ENCODE peak calls at places on chromosomes 16 and 17, in nine cellular contexts. I is heart right ventricle, V is A549, Q is cardiac muscle cell, R is psoas muscle, N is HepG2, B is colonic mucosa, C is right lobe of liver, S is thoracic aorta. X is an unnamed sample.

GRCh38 chr17:56751145-56751743 is 82.5 kb downstream of the C17orf67 start:
- DNase-seq in V (no peak), S (no peak), I (no peak), C (no peak), Q (no peak), N (no peak), R (no peak), B (no peak), X (no peak)

GRCh38 chr16:23015580-23015979 is 133.7 kb downstream of the USP31 start:
- DNase-seq in S (no peak), C (no peak), I (no peak), R (no peak), Q (no peak), B (no peak), V (no peak), N (no peak), X (no peak)

GRCh38 chr16:73025111-73025505 is 22.8 kb downstream of the ZFHX3 start:
- DNase-seq in Q (peak; percentile 25), S (no peak), I (peak; percentile 55), V (no peak), R (no peak), B (no peak), N (no peak), C (no peak), X (no peak)

GRCh38 chr17:4365628-4366311 is 705 bp downstream of the UBE2G1 start:
- DNase-seq in B (peak; percentile 40), Q (peak; percentile 20), N (no peak), C (peak; percentile 60), V (peak; percentile 35), S (no peak), R (peak; percentile 74), I (peak; percentile 32), X (peak; percentile 29)

GRCh38 chr16:57628008-57628781 is at the start of gene ADGRG1:
- DNase-seq in N (peak; percentile 67), C (peak; percentile 76), I (peak; percentile 84), S (peak; percentile 57), B (peak; percentile 52), Q (peak; percentile 97), V (peak; percentile 93), R (peak; percentile 83), X (peak; percentile 44)

GRCh38 chr17:29570521-29570920 is 2.0 kb downstream of the TP53I13 start:
- DNase-seq in S (no peak), R (no peak), C (no peak), V (no peak), Q (no peak), B (peak; percentile 19), N (no peak), I (no peak), X (no peak)

GRCh38 chr17:34156741-34157589 is 98.1 kb upstream of the CCL2 start:
- DNase-seq in I (no peak), V (no peak), B (no peak), C (no peak), R (no peak), Q (peak; percentile 13), S (no peak), N (no peak), X (no peak)

GRCh38 chr16:81904320-81904719 is 107.0 kb downstream of the SDR42E1 start:
- DNase-seq in N (no peak), V (no peak), R (no peak), C (no peak), S (no peak), B (no peak), Q (no peak), I (no peak), X (no peak)

GRCh38 chr16:53773881-53774280 is 69.9 kb downstream of the FTO start:
- DNase-seq in B (no peak), N (no peak), R (no peak), S (no peak), C (no peak), I (no peak), V (no peak), Q (no peak), X (no peak)

GRCh38 chr16:9114842-9115241 is 23.4 kb downstream of the HAPSTR1 start:
- DNase-seq in Q (no peak), S (no peak), R (no peak), C (no peak), B (no peak), V (no peak), I (no peak), N (no peak), X (no peak)

GRCh38 chr17:4833941-4834501 is 881 bp downstream of the MINK1 start:
- DNase-seq in Q (peak; percentile 53), I (peak; percentile 38), S (no peak), N (peak; percentile 68), V (peak; percentile 26), C (peak; percentile 46), B (peak; percentile 60), R (no peak), X (peak; percentile 49)

GRCh38 chr17:72151565-72152391 is 31.0 kb downstream of the SOX9 start:
- DNase-seq in N (peak; percentile 97), R (peak; percentile 59), Q (peak; percentile 88), B (peak; percentile 70), V (peak; percentile 98), S (no peak), I (peak; percentile 78), C (peak; percentile 81), X (peak; percentile 37)

GRCh38 chr17:75482098-75482943 is 25.9 kb downstream of the TMEM94 start:
- DNase-seq in R (no peak), Q (no peak), C (no peak), B (no peak), S (no peak), I (no peak), V (no peak), N (no peak), X (no peak)

GRCh38 chr16:75104836-75105235 is 11.7 kb downstream of the LDHD start:
- DNase-seq in B (no peak), I (no peak), S (no peak), C (no peak), Q (no peak), N (no peak), R (no peak), V (no peak), X (no peak)

GRCh38 chr16:75305364-75306101 is 54.1 kb upstream of the BCAR1 start:
- DNase-seq in N (peak; percentile 99), S (peak; percentile 78), B (peak; percentile 90), C (peak; percentile 83), V (peak; percentile 99), I (peak; percentile 63), Q (peak; percentile 99), R (peak; percentile 89), X (peak; percentile 99)

GRCh38 chr16:71767060-71767900 is 41.4 kb downstream of the AP1G1 start:
- DNase-seq in V (no peak), S (no peak), R (no peak), Q (no peak), B (no peak), N (no peak), C (no peak), I (no peak), X (no peak)

DNA sequence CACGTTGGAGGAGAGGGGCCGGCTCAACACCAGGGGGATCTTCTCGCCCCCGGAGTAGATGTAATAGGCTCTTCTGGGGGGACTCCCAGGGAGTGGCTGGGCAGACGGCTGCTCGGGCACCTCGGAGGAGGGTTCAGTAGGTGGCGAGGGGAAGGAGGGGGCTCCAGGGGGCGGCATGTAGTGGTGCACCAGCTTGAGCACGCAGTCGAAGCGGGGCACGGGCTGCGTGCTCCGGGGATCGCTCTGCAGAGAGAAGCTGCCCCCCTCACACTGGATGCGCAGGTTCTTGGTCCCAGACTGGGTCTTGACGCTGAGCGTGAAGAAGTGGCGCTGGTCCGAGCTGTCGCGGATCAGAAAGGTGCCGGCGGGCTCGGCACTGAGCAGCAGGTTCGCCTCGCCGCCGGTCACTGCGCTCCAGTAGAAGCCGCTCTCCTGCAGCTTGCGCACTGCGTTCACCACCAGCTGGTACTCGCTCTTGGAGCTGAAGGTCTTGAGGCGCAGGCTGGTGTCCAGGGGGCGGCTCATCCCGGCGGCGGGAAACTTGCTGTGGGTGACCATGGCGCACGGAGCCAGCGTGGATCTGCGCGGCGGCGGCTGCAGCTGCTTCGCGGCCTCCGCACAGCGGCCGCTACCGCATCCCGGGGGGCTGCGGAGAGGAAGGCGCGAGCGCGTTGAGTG is 1.2 kb downstream of the SOCS3 start:
- DNase-seq in I (no peak), C (no peak), B (peak; percentile 46), N (no peak), R (peak; percentile 62), Q (peak; percentile 67), S (no peak), V (peak; percentile 82), X (peak; percentile 37)
- H3K4me1 ChIP-seq in I (peaks cover 60% of the 10 kb centered on the region), C (peaks cover 31% of the 10 kb centered on the region), B (peaks cover 7% of the 10 kb centered on the region), N (peaks cover 61% of the 10 kb centered on the region), R (peaks cover 28% of the 10 kb centered on the region), Q (peaks cover 47% of the 10 kb centered on the region), S (peaks cover 49% of the 10 kb centered on the region), V (peaks cover 54% of the 10 kb centered on the region), X (peaks cover 5% of the 10 kb centered on the region)

DNA sequence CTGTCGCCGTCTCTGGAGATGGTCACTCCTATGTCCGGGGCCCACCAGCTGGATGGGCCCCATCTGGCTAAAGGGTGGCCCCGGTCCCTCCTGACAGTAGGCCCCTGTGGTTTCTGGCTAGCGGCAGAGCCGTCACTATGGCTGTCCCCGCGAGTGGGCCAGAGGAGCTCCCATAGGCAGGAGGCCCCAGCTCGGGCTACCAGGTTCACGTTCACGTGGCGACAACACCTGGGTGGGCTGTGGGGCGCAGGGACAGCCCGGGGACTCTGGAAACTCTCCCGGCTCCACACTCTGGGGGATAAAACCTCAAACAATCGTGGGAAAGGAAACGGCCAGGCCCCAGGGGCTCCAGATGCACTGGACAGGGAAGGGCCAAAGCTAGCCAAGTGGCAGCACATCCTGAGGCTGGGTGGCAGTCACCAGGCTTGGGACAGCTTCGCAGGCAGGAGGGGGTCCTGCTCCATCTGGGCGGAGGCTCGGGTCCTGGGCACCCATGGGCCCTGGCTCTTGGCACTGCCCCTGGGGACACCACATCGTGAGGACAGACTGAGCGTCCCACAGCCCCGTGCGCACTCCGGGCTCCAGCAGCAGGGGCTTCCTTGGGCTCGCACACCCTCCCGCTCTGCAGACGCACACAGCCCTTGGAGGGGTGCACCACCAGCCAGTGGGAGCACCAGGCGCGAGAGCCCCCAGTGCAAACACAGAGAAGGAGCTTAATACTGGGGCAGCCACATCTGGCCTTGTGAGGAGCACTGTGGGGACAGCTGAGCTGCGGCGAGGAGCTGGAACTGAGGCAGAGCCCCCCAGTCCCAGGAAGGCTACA is 4.5 kb downstream of the RNF166 start:
- DNase-seq in I (peak; percentile 45), C (no peak), S (no peak), R (no peak), V (no peak), N (no peak), Q (no peak), B (no peak), X (no peak)
- H3K4me1 ChIP-seq in I (peaks cover 69% of the 10 kb centered on the region), C (peaks cover 7% of the 10 kb centered on the region), S (peaks cover 24% of the 10 kb centered on the region), R (peaks cover 10% of the 10 kb centered on the region), V (peaks cover 7% of the 10 kb centered on the region), N (peaks cover 56% of the 10 kb centered on the region), Q (peaks cover 5% of the 10 kb centered on the region), B (peaks cover 6% of the 10 kb centered on the region), X (no peaks in the 10 kb centered on the region)

GRCh38 chr17:37168731-37169353 is 206.9 kb upstream of the C17orf78 start:
- DNase-seq in R (no peak), N (peak; percentile 7), S (no peak), I (no peak), Q (no peak), C (no peak), B (no peak), V (no peak), X (peak; percentile 3)
- H3K4me1 ChIP-seq in R (no peaks in the 10 kb centered on the region), N (peaks cover 10% of the 10 kb centered on the region), S (no peaks in the 10 kb centered on the region), I (no peaks in the 10 kb centered on the region), Q (no peaks in the 10 kb centered on the region), C (no peaks in the 10 kb centered on the region), B (no peaks in the 10 kb centered on the region), V (peaks cover 7% of the 10 kb centered on the region), X (no peaks in the 10 kb centered on the region)

DNA sequence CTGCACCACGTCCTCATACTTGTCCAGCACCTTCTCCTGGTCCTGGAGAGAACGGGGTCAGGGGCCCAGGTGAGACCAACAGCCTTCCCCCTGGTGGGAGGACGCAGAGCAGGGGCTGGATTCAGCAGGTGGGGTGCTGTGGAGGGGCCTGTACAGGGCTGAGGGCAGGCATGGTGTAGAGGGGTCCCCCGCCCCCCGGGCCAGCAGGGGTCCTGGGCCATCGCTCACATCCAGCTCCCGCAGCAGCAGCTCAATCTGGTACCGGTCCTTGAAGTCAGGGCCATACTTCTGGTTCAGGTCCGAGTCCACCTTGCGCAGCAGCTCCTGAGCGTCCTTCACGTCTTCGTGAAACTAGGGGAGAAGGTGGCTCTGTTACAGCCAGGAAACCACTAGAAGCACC is 41.6 kb downstream of the PPL start:
- DNase-seq in S (no peak), B (no peak), R (no peak), Q (no peak), N (no peak), V (no peak), C (no peak), I (no peak), X (no peak)
- H3K4me1 ChIP-seq in S (no peaks in the 10 kb centered on the region), B (no peaks in the 10 kb centered on the region), R (no peaks in the 10 kb centered on the region), Q (no peaks in the 10 kb centered on the region), N (no peaks in the 10 kb centered on the region), V (no peaks in the 10 kb centered on the region), C (no peaks in the 10 kb centered on the region), I (peaks cover 12% of the 10 kb centered on the region), X (no peaks in the 10 kb centered on the region)

X was measured in small intestine.